ENCODE peak calls at places on chromosome 1, in four cellular contexts. B is fibroblast of mammary gland, W is NCI-H1436, Z is nephron progenitor cell. C is an unnamed sample.

GRCh38 chr1:241639653-241640148 is 468 bp downstream of the CHML start:
- DNase-seq in B (peak), W (no peak), Z (peak), C (no peak)

GRCh38 chr1:46303038-46303871 is at the start of the genes LRRC41 and UQCRH:
- DNase-seq in B (peak), W (peak), Z (peak), C (peak)

GRCh38 chr1:8120693-8121260 is 94.7 kb upstream of the ERRFI1 start:
- DNase-seq in B (peak), W (no peak), Z (no peak), C (no peak)

GRCh38 chr1:184906771-184907170 is 67.5 kb downstream of the NIBAN1 start:
- DNase-seq in B (peak), W (no peak), Z (no peak), C (no peak)

GRCh38 chr1:31837441-31838158 is 21.8 kb upstream of the SPOCD1 start:
- DNase-seq in B (no peak), W (no peak), Z (no peak), C (no peak)

GRCh38 chr1:178189814-178190213 is 95.9 kb downstream of the RASAL2 start:
- DNase-seq in B (peak), W (peak), Z (peak), C (no peak)

GRCh38 chr1:212721388-212722247 is 22.0 kb upstream of the BATF3 start:
- DNase-seq in B (peak), W (no peak), Z (no peak), C (no peak)

GRCh38 chr1:219837274-219837993 is 90.9 kb downstream of the SLC30A10 start:
- DNase-seq in B (peak), W (peak), Z (peak), C (no peak)

GRCh38 chr1:205927676-205928075 is 15.6 kb downstream of the SLC26A9 start:
- DNase-seq in B (no peak), W (no peak), Z (no peak), C (no peak)

GRCh38 chr1:30763654-30764248 is 6.2 kb upstream of the LAPTM5 start:
- DNase-seq in B (no peak), W (no peak), Z (peak), C (peak)

GRCh38 chr1:164834641-164835040 is 275.7 kb downstream of the PBX1 start:
- DNase-seq in B (no peak), W (no peak), Z (no peak), C (no peak)

GRCh38 chr1:38027201-38028104 is 14.9 kb downstream of the UTP11 start:
- DNase-seq in B (no peak), W (no peak), Z (no peak), C (no peak)

GRCh38 chr1:166852918-166853317 is 13.6 kb downstream of the POGK start:
- DNase-seq in B (no peak), W (no peak), Z (no peak), C (no peak)

GRCh38 chr1:6268431-6268830 is 7.5 kb upstream of the GPR153 start:
- DNase-seq in B (no peak), W (no peak), Z (peak), C (no peak)

GRCh38 chr1:169945171-169945570 is 51.5 kb upstream of the SCYL3 start:
- DNase-seq in B (no peak), W (no peak), Z (no peak), C (peak)

GRCh38 chr1:33195560-33195959 is 13.7 kb upstream of the TRIM62 start:
- DNase-seq in B (peak), W (no peak), Z (no peak), C (no peak)

GRCh38 chr1:174789399-174789798 is 210.3 kb upstream of the CACYBP start:
- DNase-seq in B (peak), W (no peak), Z (no peak), C (no peak)

GRCh38 chr1:34928066-34928864 is 1.2 kb downstream of the DLGAP3 start:
- DNase-seq in B (no peak), W (no peak), Z (no peak), C (no peak)

GRCh38 chr1:233328661-233329498 is 1.4 kb downstream of the MAP3K21 start:
- DNase-seq in B (no peak), W (no peak), Z (no peak), C (peak)

GRCh38 chr1:234613128-234613875 is 3.3 kb upstream of the IRF2BP2 start:
- DNase-seq in B (peak), W (peak), Z (no peak), C (no peak)

GRCh38 chr1:19169642-19170041 is 40.4 kb downstream of the UBR4 start:
- DNase-seq in B (peak), W (no peak), Z (no peak), C (no peak)

GRCh38 chr1:48471603-48472576 is at the start of gene SPATA6:
- DNase-seq in B (peak), W (peak), Z (peak), C (peak)

C was measured in uterus.